ENCODE peak calls at places on chromosomes 16 and 17, in seven cellular contexts. One of them, this sample, is unnamed.

GRCh38 chr16:55398683-55399230 is 74.8 kb downstream of the IRX6 start:
- DNase-seq in HAP-1: no peak
- DNase-seq in amygdala: no peak
- DNase-seq in NK-92 treated with Interleukin-12 subunit alpha and Interleukin-12 subunit beta, amount 100 ng/mL, for 24 hours: no peak
- DNase-seq in iris pigment epithelial cell: no peak
- DNase-seq in PC-3: no peak
- DNase-seq in dorsolateral prefrontal cortex: no peak
- DNase-seq in this sample: no peak

GRCh38 chr17:63039899-63040602 is 74.0 kb downstream of the TANC2 start:
- DNase-seq in HAP-1: peak
- DNase-seq in amygdala: no peak
- DNase-seq in NK-92 treated with Interleukin-12 subunit alpha and Interleukin-12 subunit beta, amount 100 ng/mL, for 24 hours: no peak
- DNase-seq in iris pigment epithelial cell: peak
- DNase-seq in PC-3: peak
- DNase-seq in dorsolateral prefrontal cortex: no peak
- DNase-seq in this sample: peak

GRCh38 chr17:75774988-75775668 is 9.5 kb upstream of the UNK start:
- DNase-seq in HAP-1: no peak
- DNase-seq in amygdala: no peak
- DNase-seq in NK-92 treated with Interleukin-12 subunit alpha and Interleukin-12 subunit beta, amount 100 ng/mL, for 24 hours: no peak
- DNase-seq in iris pigment epithelial cell: peak
- DNase-seq in PC-3: peak
- DNase-seq in dorsolateral prefrontal cortex: no peak
- DNase-seq in this sample: peak

GRCh38 chr16:53504161-53504663 is 1.2 kb upstream of the AKTIP start:
- DNase-seq in HAP-1: no peak
- DNase-seq in amygdala: peak
- DNase-seq in NK-92 treated with Interleukin-12 subunit alpha and Interleukin-12 subunit beta, amount 100 ng/mL, for 24 hours: no peak
- DNase-seq in iris pigment epithelial cell: peak
- DNase-seq in PC-3: no peak
- DNase-seq in dorsolateral prefrontal cortex: peak
- DNase-seq in this sample: peak

GRCh38 chr17:8875957-8876356 is 8.5 kb upstream of the PIK3R6 start:
- DNase-seq in HAP-1: no peak
- DNase-seq in amygdala: no peak
- DNase-seq in NK-92 treated with Interleukin-12 subunit alpha and Interleukin-12 subunit beta, amount 100 ng/mL, for 24 hours: no peak
- DNase-seq in iris pigment epithelial cell: peak
- DNase-seq in PC-3: no peak
- DNase-seq in dorsolateral prefrontal cortex: no peak
- DNase-seq in this sample: no peak

GRCh38 chr17:20089795-20090547 is 80.8 kb downstream of the SPECC1 start:
- DNase-seq in HAP-1: no peak
- DNase-seq in amygdala: no peak
- DNase-seq in NK-92 treated with Interleukin-12 subunit alpha and Interleukin-12 subunit beta, amount 100 ng/mL, for 24 hours: no peak
- DNase-seq in iris pigment epithelial cell: no peak
- DNase-seq in PC-3: no peak
- DNase-seq in dorsolateral prefrontal cortex: no peak
- DNase-seq in this sample: no peak

GRCh38 chr17:47829870-47830269 is 1.5 kb downstream of the MRPL10 start:
- DNase-seq in HAP-1: no peak
- DNase-seq in amygdala: no peak
- DNase-seq in NK-92 treated with Interleukin-12 subunit alpha and Interleukin-12 subunit beta, amount 100 ng/mL, for 24 hours: peak
- DNase-seq in iris pigment epithelial cell: no peak
- DNase-seq in PC-3: no peak
- DNase-seq in dorsolateral prefrontal cortex: no peak
- DNase-seq in this sample: no peak

GRCh38 chr16:86209202-86209601 is 301.1 kb upstream of the FOXF1 start:
- DNase-seq in HAP-1: no peak
- DNase-seq in amygdala: no peak
- DNase-seq in NK-92 treated with Interleukin-12 subunit alpha and Interleukin-12 subunit beta, amount 100 ng/mL, for 24 hours: no peak
- DNase-seq in iris pigment epithelial cell: no peak
- DNase-seq in PC-3: no peak
- DNase-seq in dorsolateral prefrontal cortex: no peak
- DNase-seq in this sample: no peak

GRCh38 chr17:35554668-35555067 is 6.0 kb downstream of the SLFN14 start:
- DNase-seq in HAP-1: no peak
- DNase-seq in amygdala: no peak
- DNase-seq in NK-92 treated with Interleukin-12 subunit alpha and Interleukin-12 subunit beta, amount 100 ng/mL, for 24 hours: no peak
- DNase-seq in iris pigment epithelial cell: no peak
- DNase-seq in PC-3: no peak
- DNase-seq in dorsolateral prefrontal cortex: no peak
- DNase-seq in this sample: no peak

GRCh38 chr17:42221886-42222745 is 27.8 kb upstream of the GHDC start:
- DNase-seq in HAP-1: peak
- DNase-seq in amygdala: peak
- DNase-seq in NK-92 treated with Interleukin-12 subunit alpha and Interleukin-12 subunit beta, amount 100 ng/mL, for 24 hours: no peak
- DNase-seq in iris pigment epithelial cell: peak
- DNase-seq in PC-3: no peak
- DNase-seq in dorsolateral prefrontal cortex: no peak
- DNase-seq in this sample: peak

GRCh38 chr17:58005031-58005727 is 1.9 kb downstream of the SRSF1 start:
- DNase-seq in HAP-1: peak
- DNase-seq in amygdala: no peak
- DNase-seq in NK-92 treated with Interleukin-12 subunit alpha and Interleukin-12 subunit beta, amount 100 ng/mL, for 24 hours: no peak
- DNase-seq in iris pigment epithelial cell: no peak
- DNase-seq in PC-3: no peak
- DNase-seq in dorsolateral prefrontal cortex: no peak
- DNase-seq in this sample: no peak

GRCh38 chr16:78925071-78925714 is 675.3 kb downstream of the MAF start:
- DNase-seq in HAP-1: no peak
- DNase-seq in amygdala: no peak
- DNase-seq in NK-92 treated with Interleukin-12 subunit alpha and Interleukin-12 subunit beta, amount 100 ng/mL, for 24 hours: no peak
- DNase-seq in iris pigment epithelial cell: peak
- DNase-seq in PC-3: no peak
- DNase-seq in dorsolateral prefrontal cortex: no peak
- DNase-seq in this sample: peak

GRCh38 chr17:40542562-40543411 is 22.5 kb downstream of the CCR7 start:
- DNase-seq in HAP-1: no peak
- DNase-seq in amygdala: peak
- DNase-seq in NK-92 treated with Interleukin-12 subunit alpha and Interleukin-12 subunit beta, amount 100 ng/mL, for 24 hours: no peak
- DNase-seq in iris pigment epithelial cell: peak
- DNase-seq in PC-3: no peak
- DNase-seq in dorsolateral prefrontal cortex: peak
- DNase-seq in this sample: peak

GRCh38 chr17:66152756-66153155 is 39.2 kb downstream of the CEP112 start:
- DNase-seq in HAP-1: no peak
- DNase-seq in amygdala: no peak
- DNase-seq in NK-92 treated with Interleukin-12 subunit alpha and Interleukin-12 subunit beta, amount 100 ng/mL, for 24 hours: no peak
- DNase-seq in iris pigment epithelial cell: peak
- DNase-seq in PC-3: no peak
- DNase-seq in dorsolateral prefrontal cortex: no peak
- DNase-seq in this sample: peak

GRCh38 chr17:29844339-29845048 is 85.5 kb downstream of the SSH2 start:
- DNase-seq in HAP-1: peak
- DNase-seq in amygdala: no peak
- DNase-seq in NK-92 treated with Interleukin-12 subunit alpha and Interleukin-12 subunit beta, amount 100 ng/mL, for 24 hours: no peak
- DNase-seq in iris pigment epithelial cell: peak
- DNase-seq in PC-3: no peak
- DNase-seq in dorsolateral prefrontal cortex: no peak
- DNase-seq in this sample: peak

GRCh38 chr16:50677351-50677750 is 3.8 kb downstream of the SNX20 start:
- DNase-seq in HAP-1: no peak
- DNase-seq in amygdala: no peak
- DNase-seq in NK-92 treated with Interleukin-12 subunit alpha and Interleukin-12 subunit beta, amount 100 ng/mL, for 24 hours: no peak
- DNase-seq in iris pigment epithelial cell: no peak
- DNase-seq in PC-3: no peak
- DNase-seq in dorsolateral prefrontal cortex: no peak
- DNase-seq in this sample: no peak

GRCh38 chr17:29667969-29668368 is 45.3 kb upstream of the CORO6 start:
- DNase-seq in HAP-1: no peak
- DNase-seq in amygdala: no peak
- DNase-seq in NK-92 treated with Interleukin-12 subunit alpha and Interleukin-12 subunit beta, amount 100 ng/mL, for 24 hours: no peak
- DNase-seq in iris pigment epithelial cell: no peak
- DNase-seq in PC-3: no peak
- DNase-seq in dorsolateral prefrontal cortex: no peak
- DNase-seq in this sample: no peak

GRCh38 chr16:1194665-1195392 is 30.2 kb downstream of the TPSG1 start:
- DNase-seq in HAP-1: no peak
- DNase-seq in amygdala: no peak
- DNase-seq in NK-92 treated with Interleukin-12 subunit alpha and Interleukin-12 subunit beta, amount 100 ng/mL, for 24 hours: no peak
- DNase-seq in iris pigment epithelial cell: no peak
- DNase-seq in PC-3: no peak
- DNase-seq in dorsolateral prefrontal cortex: no peak
- DNase-seq in this sample: no peak

GRCh38 chr17:5331506-5331905 is 49.4 kb downstream of the RABEP1 start:
- DNase-seq in HAP-1: no peak
- DNase-seq in amygdala: no peak
- DNase-seq in NK-92 treated with Interleukin-12 subunit alpha and Interleukin-12 subunit beta, amount 100 ng/mL, for 24 hours: no peak
- DNase-seq in iris pigment epithelial cell: peak
- DNase-seq in PC-3: no peak
- DNase-seq in dorsolateral prefrontal cortex: no peak
- DNase-seq in this sample: peak

This sample was measured in cardiac fibroblast.